ENCODE peak calls at places on chromosomes 7 and 10, in four cellular contexts. D is heart right ventricle, F is upper lobe of right lung, S is IMR-90. V is an unnamed sample.

GRCh38 chr10:71312840-71313789 is 5.9 kb upstream of the SLC29A3 start:
- DNase-seq in D (no peak), F (no peak), S (peak; percentile 60), V (peak; percentile 77)

GRCh38 chr7:129845972-129846327 is 106.8 kb downstream of the UBE2H start:
- DNase-seq in D (no peak), F (no peak), S (peak; percentile 91), V (no peak)

GRCh38 chr7:19690736-19691135 is 18.1 kb downstream of the POLR1F start:
- DNase-seq in D (no peak), F (no peak), S (no peak), V (no peak)

GRCh38 chr7:137695942-137696341 is 150.8 kb downstream of the DGKI start:
- DNase-seq in D (no peak), F (no peak), S (no peak), V (no peak)

GRCh38 chr7:88132725-88133124 is 87.1 kb downstream of the SRI start:
- DNase-seq in D (no peak), F (no peak), S (no peak), V (no peak)

GRCh38 chr10:66307826-66308225 is 618.0 kb upstream of the LRRTM3 start:
- DNase-seq in D (no peak), F (no peak), S (no peak), V (no peak)

GRCh38 chr10:28719789-28720436 is 42.6 kb downstream of the BAMBI start:
- DNase-seq in D (no peak), F (no peak), S (peak; percentile 71), V (peak; percentile 8)

GRCh38 chr10:129768437-129769355 is 195.4 kb downstream of the EBF3 start:
- DNase-seq in D (no peak), F (peak; percentile 57), S (no peak), V (peak; percentile 70)

GRCh38 chr7:2993396-2993795 is 50.3 kb downstream of the CARD11 start:
- DNase-seq in D (no peak), F (peak; percentile 29), S (no peak), V (peak; percentile 60)

GRCh38 chr7:28956608-28957063 is 1.5 kb downstream of the TRIL start:
- DNase-seq in D (peak; percentile 73), F (peak; percentile 89), S (peak; percentile 5), V (peak; percentile 92)

GRCh38 chr10:101140084-101140949 is 9.2 kb downstream of the TLX1 start:
- DNase-seq in D (no peak), F (no peak), S (no peak), V (peak; percentile 73)

DNA sequence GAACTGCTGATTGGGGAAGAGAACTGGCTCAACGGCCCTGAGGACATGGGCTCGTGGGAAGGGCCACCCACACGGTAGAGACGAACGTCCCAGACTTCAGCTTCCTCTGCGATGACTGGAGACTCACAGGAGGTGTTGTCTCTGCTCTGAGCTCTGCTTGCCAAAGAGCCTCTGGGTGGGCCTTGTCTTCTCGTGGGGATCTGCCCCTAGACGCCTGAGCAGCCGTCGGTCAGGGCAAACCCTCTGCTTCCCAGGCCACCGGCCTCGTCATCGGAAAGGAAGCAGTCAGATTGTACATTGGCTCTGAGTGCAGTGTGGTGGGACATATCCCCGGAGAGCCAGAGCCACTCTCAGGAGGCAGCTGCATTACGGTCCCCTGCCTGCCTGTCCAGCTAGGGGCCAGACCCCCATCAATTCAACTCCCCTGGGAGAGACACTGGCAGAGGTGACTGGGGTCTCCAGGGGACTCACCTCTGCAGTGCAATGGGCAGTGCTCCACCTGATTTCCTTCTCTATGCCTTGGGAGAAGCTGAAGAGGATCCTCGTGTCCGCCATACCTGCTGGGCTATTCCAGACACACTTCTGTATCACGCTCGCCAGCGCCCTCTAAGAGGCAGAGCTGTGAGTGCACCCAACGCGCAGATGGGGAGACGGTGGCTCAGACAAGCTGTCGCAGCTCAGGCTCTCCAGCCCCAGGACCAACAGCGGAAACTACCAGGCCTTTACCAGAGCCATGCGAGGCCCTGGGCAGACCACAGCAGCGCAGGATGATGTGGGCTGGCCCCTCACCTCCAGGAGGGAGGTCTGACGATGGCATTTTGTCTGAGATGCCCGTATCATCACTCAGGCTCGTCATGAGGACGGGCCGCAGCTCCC is 227.4 kb downstream of the TCERG1L start:
- DNase-seq in D (no peak), F (no peak), S (no peak), V (no peak)
- TF ChIP-seq CTCF in D (no peak), F (no peak), S (no peak), V (no peak)

DNA sequence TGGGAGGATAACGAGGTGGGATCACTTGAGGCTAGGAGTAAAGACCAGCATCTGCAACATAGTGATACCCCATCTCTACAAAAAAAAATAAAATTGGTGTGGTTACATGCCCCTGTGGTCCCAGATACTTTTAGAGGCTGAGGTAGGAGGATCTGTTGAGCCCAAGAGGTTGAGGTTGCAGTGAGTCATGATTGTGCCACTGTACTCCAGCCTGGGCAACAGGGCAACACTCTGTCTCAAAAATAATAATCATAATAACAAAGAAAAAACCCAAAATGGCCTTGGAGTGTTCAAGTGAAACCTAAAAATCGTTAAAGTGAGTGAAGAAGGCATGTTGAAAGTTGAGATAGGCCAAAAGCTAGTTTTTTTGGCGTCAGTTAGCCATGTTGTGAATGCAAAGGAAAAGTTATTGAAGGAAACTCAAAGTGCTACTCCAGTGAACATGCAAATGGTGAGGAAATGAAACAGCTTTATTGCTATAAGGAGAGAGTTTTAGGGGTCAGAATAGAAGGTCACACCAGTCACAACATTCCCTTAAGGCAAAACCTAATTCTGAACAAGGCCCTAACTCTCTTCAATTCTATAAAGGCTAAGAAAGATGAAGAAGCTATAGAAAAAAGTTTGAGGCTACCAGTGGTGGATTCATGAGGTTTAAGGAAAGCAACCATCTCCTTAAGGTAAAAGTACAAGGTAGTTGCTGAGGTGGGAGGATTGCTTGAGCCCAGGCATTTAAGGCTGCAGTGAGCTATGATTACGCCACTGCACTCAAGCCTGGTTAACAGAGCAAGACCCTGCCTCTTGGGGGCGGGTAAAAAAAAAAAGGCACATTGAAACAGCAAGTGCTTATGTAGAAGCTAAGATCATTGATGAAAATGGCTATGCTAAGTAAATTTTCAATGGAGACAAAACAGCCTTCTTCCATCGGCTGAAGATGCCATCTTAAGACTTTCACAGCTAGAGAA is 45.4 kb upstream of the STOX1 start:
- DNase-seq in D (no peak), F (no peak), S (no peak), V (no peak)
- H3K36me3 ChIP-seq in D (peaks cover 1% of the 10 kb centered on the region), F (peaks cover 78% of the 10 kb centered on the region), S (peaks cover 46% of the 10 kb centered on the region), V (peaks cover 53% of the 10 kb centered on the region)

GRCh38 chr7:91080351-91080750 is 183.9 kb upstream of the FZD1 start:
- DNase-seq in D (no peak), F (no peak), S (no peak), V (no peak)

GRCh38 chr7:91082854-91083495 is 181.3 kb upstream of the FZD1 start:
- DNase-seq in D (no peak), F (no peak), S (peak; percentile 62), V (no peak)

GRCh38 chr7:91083855-91084644 is 180.2 kb upstream of the FZD1 start:
- DNase-seq in D (peak; percentile 55), F (peak; percentile 58), S (no peak), V (no peak)

GRCh38 chr7:91079491-91079890 is 184.7 kb upstream of the FZD1 start:
- DNase-seq in D (no peak), F (no peak), S (peak; percentile 69), V (no peak)

DNA sequence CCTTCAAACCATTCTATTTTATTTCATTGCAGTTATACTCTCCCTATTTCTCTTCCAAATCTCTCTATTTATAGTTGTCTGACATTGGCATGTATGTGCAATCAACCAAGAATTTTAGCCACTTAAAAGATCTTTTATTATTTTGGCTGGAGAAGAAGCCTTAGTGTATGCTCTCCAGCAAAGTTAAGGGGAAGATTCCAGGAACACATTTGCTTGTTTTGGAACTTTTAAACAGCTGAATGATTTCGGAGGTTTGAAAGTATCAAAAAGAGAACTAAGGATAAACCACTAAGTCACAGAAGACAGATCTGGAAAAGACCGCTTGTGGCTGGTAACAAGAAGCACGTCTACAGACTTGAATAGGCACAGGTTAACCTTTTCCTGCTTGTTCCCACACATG is 182.2 kb upstream of the FZD1 start:
- DNase-seq in D (no peak), F (no peak), S (peak; percentile 73), V (no peak)
- H3K4me1 ChIP-seq in D (peaks cover 34% of the 10 kb centered on the region), F (peaks cover 4% of the 10 kb centered on the region), S (peaks cover 2% of the 10 kb centered on the region), V (no peaks in the 10 kb centered on the region)

GRCh38 chr10:127872871-127873600 is 19.7 kb downstream of the CLRN3 start:
- DNase-seq in D (no peak), F (no peak), S (no peak), V (no peak)
- TF ChIP-seq CTCF in D (no peak), F (peak; percentile 15), S (no peak), V (peak; percentile 35)

GRCh38 chr7:128094686-128095085 is 63.4 kb upstream of the LRRC4 start:
- DNase-seq in D (no peak), F (no peak), S (no peak), V (no peak)
- H3K36me3 ChIP-seq in D (no peaks in the 10 kb centered on the region), F (peaks cover 38% of the 10 kb centered on the region), S (peaks cover 50% of the 10 kb centered on the region), V (peaks cover 16% of the 10 kb centered on the region)

DNA sequence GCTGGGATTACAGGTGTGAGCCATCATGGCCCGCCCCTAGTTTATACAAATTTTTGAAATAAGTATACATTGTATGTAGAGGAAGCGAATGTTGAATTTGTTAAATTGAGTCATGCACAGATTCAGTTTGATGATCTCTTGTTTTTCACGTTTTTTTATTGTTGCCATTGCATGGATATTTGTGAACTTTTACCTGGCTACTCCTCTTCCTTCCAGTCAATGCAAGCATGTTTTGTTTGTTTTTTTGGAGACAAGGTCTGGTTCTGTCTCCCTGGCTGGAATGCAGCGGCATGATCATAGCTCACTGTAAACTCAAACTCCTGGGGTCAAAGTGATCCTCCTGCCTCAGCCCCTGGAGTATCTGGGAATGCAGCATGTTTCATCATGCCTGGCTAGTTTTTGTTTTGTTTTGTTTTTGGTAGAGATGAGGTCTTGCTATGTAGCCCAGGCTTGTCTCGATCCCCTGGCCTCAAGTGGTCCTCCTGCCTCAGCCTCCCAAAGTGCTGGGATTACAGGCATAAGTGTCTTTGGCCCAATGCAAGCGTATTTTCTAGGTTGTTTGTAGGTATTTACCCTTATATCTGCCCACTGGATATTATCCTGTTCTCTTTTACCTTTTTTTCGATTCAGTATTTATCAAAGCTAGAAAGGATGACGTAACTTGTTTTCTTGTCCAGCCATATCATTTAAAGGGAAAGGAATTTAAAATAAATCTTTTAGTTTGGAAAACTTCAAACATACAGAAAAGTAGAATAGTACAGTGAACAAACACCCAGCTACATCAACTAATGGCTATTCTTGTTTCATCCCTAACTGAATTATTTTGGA is 11.0 kb downstream of the LCOR start:
- DNase-seq in D (no peak), F (no peak), S (no peak), V (no peak)
- H3K4me1 ChIP-seq in D (peaks cover 69% of the 10 kb centered on the region), F (peaks cover 7% of the 10 kb centered on the region), S (peaks cover 13% of the 10 kb centered on the region), V (peaks cover 4% of the 10 kb centered on the region)

DNA sequence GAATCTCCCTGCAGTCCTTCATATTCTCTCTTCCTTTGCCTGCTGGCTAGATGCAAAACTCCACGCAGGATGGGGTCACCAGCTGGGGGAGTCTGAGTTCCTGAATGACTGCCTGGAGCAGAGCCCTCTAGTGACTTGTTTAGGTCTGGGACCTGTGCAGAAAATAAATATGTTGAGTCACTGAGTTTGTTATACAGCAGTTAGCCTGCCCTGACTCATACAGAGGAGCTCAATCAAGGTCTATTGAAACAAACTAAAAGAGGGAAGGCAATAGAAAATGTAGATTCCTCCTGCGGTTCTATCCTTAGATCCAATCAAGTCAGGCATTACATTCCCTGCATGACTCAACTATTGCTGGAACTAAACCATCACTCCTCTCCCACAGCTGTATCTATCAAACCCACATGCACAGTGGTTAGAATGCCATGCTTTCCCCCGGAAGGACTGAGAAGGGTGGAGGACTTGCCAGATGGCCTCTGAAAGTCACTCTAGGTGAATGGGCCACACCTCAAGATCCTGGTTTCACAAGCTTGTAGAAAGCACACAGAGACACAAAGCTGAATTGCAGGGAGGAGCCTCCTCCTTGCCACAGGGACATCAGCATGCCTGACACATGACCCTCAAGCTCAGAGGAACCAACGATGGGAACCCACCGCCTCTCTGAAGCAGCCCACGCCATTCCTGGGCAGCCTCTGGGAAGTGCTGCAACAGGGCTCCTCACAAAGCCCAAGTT is 73.9 kb downstream of the SH3PXD2A start:
- DNase-seq in D (no peak), F (no peak), S (peak; percentile 99), V (peak; percentile 30)
- TF ChIP-seq CTCF in D (no peak), F (no peak), S (peak; percentile 71), V (no peak)

GRCh38 chr10:97463363-97464132 is 17.6 kb downstream of the ZDHHC16 start:
- DNase-seq in D (no peak), F (no peak), S (peak; percentile 69), V (no peak)
- H3K36me3 ChIP-seq in D (no peaks in the 10 kb centered on the region), F (peaks cover 99% of the 10 kb centered on the region), S (peaks cover 79% of the 10 kb centered on the region), V (peaks cover 54% of the 10 kb centered on the region)